ENCODE peak calls at places on chromosomes 7 and 10, in eight cellular contexts. W is T-cell; D is naive thymus-derived CD8-positive, alpha-beta T cell; Q is A549; C is H1; Z is NCI-H2107; F is esophagus squamous epithelium; H is fibroblast of pulmonary artery. B is an unnamed sample.

GRCh38 chr10:55509168-55509567 is 708.1 kb upstream of the PCDH15 start:
- DNase-seq in H (no peak), C (no peak), F (no peak), W (no peak), Z (no peak), D (no peak), Q (no peak), B (no peak)

GRCh38 chr7:54995166-54995565 is 23.7 kb upstream of the EGFR start:
- DNase-seq in C (no peak), F (no peak), Q (no peak), Z (no peak), D (no peak), W (no peak), H (no peak), B (no peak)

GRCh38 chr10:122140941-122141623 is 130.0 kb upstream of the BTBD16 start:
- DNase-seq in W (no peak), H (peak), Z (no peak), F (no peak), D (no peak), Q (peak), C (no peak), B (no peak)

GRCh38 chr7:107933386-107934013 is 42.5 kb downstream of the DLD start:
- DNase-seq in C (no peak), W (no peak), Q (no peak), F (no peak), D (no peak), Z (no peak), H (no peak), B (no peak)

GRCh38 chr7:35647171-35647574 is 47.8 kb downstream of the HERPUD2 start:
- DNase-seq in Z (no peak), H (peak), D (no peak), C (no peak), F (no peak), Q (no peak), W (no peak), B (no peak)

GRCh38 chr10:50379652-50380051 is 128.3 kb upstream of the ASAH2 start:
- DNase-seq in C (no peak), Q (no peak), H (peak), W (no peak), D (no peak), F (no peak), Z (no peak), B (no peak)

GRCh38 chr7:51317582-51317910 is 937 bp upstream of the COBL start:
- DNase-seq in W (no peak), Q (no peak), Z (no peak), F (no peak), H (no peak), C (no peak), D (no peak), B (no peak)

GRCh38 chr7:149776305-149776704 is 2.9 kb upstream of the ZNF467 start:
- DNase-seq in C (no peak), F (no peak), W (no peak), D (no peak), Q (no peak), H (peak), Z (no peak), B (peak)

GRCh38 chr10:6037975-6038624 is 24.1 kb downstream of the IL2RA start:
- DNase-seq in Z (no peak), C (peak), Q (no peak), W (no peak), H (no peak), D (no peak), F (no peak), B (no peak)

GRCh38 chr10:18334116-18334867 is 194.1 kb downstream of the CACNB2 start:
- DNase-seq in W (no peak), F (no peak), C (no peak), H (peak), D (no peak), Z (no peak), Q (no peak), B (no peak)

GRCh38 chr10:99937630-99938029 is 72.1 kb downstream of the DNMBP start:
- DNase-seq in F (no peak), H (no peak), Z (no peak), Q (no peak), W (no peak), D (no peak), C (no peak), B (no peak)

GRCh38 chr7:17090751-17091150 is 207.7 kb upstream of the AHR start:
- DNase-seq in F (no peak), C (no peak), W (no peak), Z (no peak), D (no peak), H (peak), Q (no peak), B (no peak)

GRCh38 chr7:30594055-30594539 is 581 bp upstream of the GARS1 start:
- DNase-seq in H (peak), Q (peak), F (no peak), D (no peak), Z (no peak), W (peak), C (peak), B (no peak)

GRCh38 chr7:154474903-154475520 is 422.8 kb downstream of the DPP6 start:
- DNase-seq in Q (no peak), D (no peak), W (no peak), C (peak), Z (no peak), F (no peak), H (no peak), B (no peak)

GRCh38 chr10:110444009-110444347 is 53.7 kb upstream of the DUSP5 start:
- DNase-seq in W (no peak), Z (no peak), D (no peak), C (no peak), F (no peak), Q (no peak), H (no peak), B (no peak)

GRCh38 chr7:129426482-129426881 is 7.8 kb upstream of the STRIP2 start:
- DNase-seq in D (no peak), H (no peak), W (no peak), Q (no peak), C (no peak), F (no peak), Z (no peak), B (no peak)

GRCh38 chr7:12635830-12636229 is 51.6 kb upstream of the ARL4A start:
- DNase-seq in H (no peak), C (no peak), F (no peak), Q (no peak), Z (no peak), D (no peak), W (no peak), B (no peak)

GRCh38 chr10:76523798-76524231 is 1092.4 kb downstream of the LRMDA start:
- DNase-seq in W (no peak), H (no peak), D (no peak), C (no peak), F (no peak), Q (no peak), Z (no peak), B (no peak)

GRCh38 chr7:28793383-28793782 is 164.7 kb downstream of the TRIL start:
- DNase-seq in C (no peak), Q (no peak), W (no peak), H (peak), D (no peak), F (no peak), Z (no peak), B (no peak)

GRCh38 chr10:126350216-126350992 is 37.9 kb downstream of the ADAM12 start:
- DNase-seq in Z (no peak), D (no peak), Q (peak), F (no peak), H (peak), W (no peak), C (no peak), B (peak)

GRCh38 chr7:156004265-156005201 is 192.3 kb upstream of the SHH start:
- DNase-seq in H (no peak), D (no peak), Z (no peak), C (no peak), W (no peak), Q (no peak), F (no peak), B (no peak)

GRCh38 chr10:58919927-58920654 is 256.4 kb upstream of the PHYHIPL start:
- DNase-seq in H (peak), D (no peak), Q (peak), Z (no peak), W (no peak), F (no peak), C (no peak), B (no peak)

GRCh38 chr7:51060536-51060935 is 256.1 kb downstream of the COBL start:
- DNase-seq in Q (peak), D (no peak), H (no peak), F (no peak), W (no peak), C (no peak), Z (no peak), B (no peak)

GRCh38 chr7:155543011-155543881 is 3.1 kb downstream of the CNPY1 start:
- DNase-seq in D (no peak), W (no peak), F (no peak), Z (no peak), C (no peak), Q (no peak), H (peak), B (no peak)

GRCh38 chr10:34157501-34157900 is 657.6 kb downstream of the PARD3 start:
- DNase-seq in F (no peak), W (no peak), H (peak), C (no peak), Z (no peak), Q (no peak), D (no peak), B (no peak)

GRCh38 chr10:111439034-111439842 is 362.4 kb downstream of the ADRA2A start:
- DNase-seq in Q (no peak), H (no peak), D (no peak), F (no peak), Z (no peak), W (no peak), C (no peak), B (no peak)

GRCh38 chr10:88386878-88387773 is 196.0 kb downstream of the RNLS start:
- DNase-seq in W (no peak), C (no peak), D (peak), Q (peak), F (no peak), Z (no peak), H (peak), B (peak)

GRCh38 chr7:101231644-101232043 is 6.0 kb downstream of the CLDN15 start:
- DNase-seq in H (no peak), Q (no peak), Z (no peak), D (no peak), C (no peak), F (no peak), W (no peak), B (no peak)

GRCh38 chr10:60460058-60460457 is 70.4 kb upstream of the ANK3 start:
- DNase-seq in C (no peak), Q (no peak), H (no peak), F (no peak), Z (no peak), W (no peak), D (no peak), B (no peak)

GRCh38 chr7:41967156-41967555 is 264.3 kb upstream of the INHBA start:
- DNase-seq in H (peak), Q (no peak), D (no peak), W (no peak), Z (no peak), F (no peak), C (no peak), B (no peak)

GRCh38 chr10:95377950-95378349 is 87.1 kb upstream of the PDLIM1 start:
- DNase-seq in Q (no peak), Z (no peak), C (no peak), D (no peak), H (no peak), F (no peak), W (no peak), B (no peak)

GRCh38 chr7:45098983-45099839 is 10.4 kb upstream of the NACAD start:
- DNase-seq in Z (no peak), H (no peak), D (no peak), C (no peak), W (no peak), Q (no peak), F (no peak), B (no peak)

GRCh38 chr7:115775981-115776380 is 254.6 kb downstream of the TFEC start:
- DNase-seq in Q (no peak), D (no peak), F (no peak), H (no peak), Z (no peak), C (no peak), W (no peak), B (no peak)

GRCh38 chr7:27254625-27255024 is 12.0 kb downstream of the EVX1 start:
- DNase-seq in Z (no peak), W (no peak), F (no peak), C (no peak), Q (no peak), H (no peak), D (no peak), B (no peak)

GRCh38 chr7:24752073-24752800 is 5.0 kb downstream of the GSDME start:
- DNase-seq in F (no peak), H (no peak), Z (no peak), D (no peak), W (no peak), Q (no peak), C (no peak), B (no peak)

GRCh38 chr10:76309744-76310441 is 878.5 kb downstream of the LRMDA start:
- DNase-seq in C (no peak), Z (no peak), F (no peak), W (no peak), Q (no peak), D (no peak), H (peak), B (no peak)

GRCh38 chr10:4981722-4982471 is 18.7 kb downstream of the AKR1C1 start:
- DNase-seq in F (no peak), H (peak), Q (peak), D (no peak), C (peak), Z (no peak), W (no peak), B (no peak)

GRCh38 chr7:101108330-101108857 is 18.5 kb upstream of the SERPINE1 start:
- DNase-seq in C (no peak), Z (no peak), W (no peak), Q (no peak), H (peak), D (no peak), F (no peak), B (no peak)

GRCh38 chr7:21507627-21508343 is 35.1 kb upstream of the DNAH11 start:
- DNase-seq in D (no peak), W (no peak), C (peak), H (peak), Z (no peak), F (no peak), Q (peak), B (peak)

GRCh38 chr7:94436018-94436604 is 41.4 kb downstream of the COL1A2 start:
- DNase-seq in Z (no peak), W (peak), C (peak), F (no peak), D (peak), Q (peak), H (peak), B (no peak)